ENCODE peak calls at places on chromosomes 12 and 14, in six cellular contexts. S, E, A, I, Z and X are unnamed samples.

GRCh38 chr12:56867216-56867615 is 67.0 kb downstream of the SDR9C7 start:
- DNase-seq in S (peak; percentile 22), E (no peak), A (no peak), I (no peak), Z (no peak), X (no peak)

GRCh38 chr14:56474419-56475022 is 105.1 kb upstream of the TMEM260 start:
- DNase-seq in S (peak; percentile 75), E (peak; percentile 23), A (peak; percentile 74), I (no peak), Z (no peak), X (no peak)

GRCh38 chr14:96167224-96168148 is 37.2 kb upstream of the BDKRB2 start:
- DNase-seq in S (no peak), E (no peak), A (no peak), I (peak; percentile 32), Z (no peak), X (peak; percentile 84)

GRCh38 chr14:52106853-52107252 is 38.0 kb upstream of the NID2 start:
- DNase-seq in S (no peak), E (no peak), A (no peak), I (no peak), Z (no peak), X (no peak)

GRCh38 chr12:51371295-51371953 is 19.8 kb downstream of the GALNT6 start:
- DNase-seq in S (peak; percentile 46), E (peak; percentile 71), A (peak; percentile 56), I (no peak), Z (peak; percentile 82), X (no peak)

GRCh38 chr14:59107819-59108218 is 80.6 kb upstream of the DAAM1 start:
- DNase-seq in S (no peak), E (no peak), A (no peak), I (no peak), Z (no peak), X (no peak)

GRCh38 chr14:75832621-75833297 is 149.0 kb downstream of the TGFB3 start:
- DNase-seq in S (no peak), E (no peak), A (no peak), I (no peak), Z (peak; percentile 19), X (no peak)

GRCh38 chr14:71478542-71478941 is 453.7 kb upstream of the RGS6 start:
- DNase-seq in S (no peak), E (no peak), A (no peak), I (no peak), Z (no peak), X (no peak)

GRCh38 chr14:77746064-77746463 is 14.9 kb downstream of the SNW1 start:
- DNase-seq in S (no peak), E (no peak), A (no peak), I (no peak), Z (no peak), X (no peak)

GRCh38 chr14:90384543-90384911 is 12.3 kb upstream of the CALM1 start:
- DNase-seq in S (no peak), E (no peak), A (no peak), I (no peak), Z (no peak), X (no peak)

GRCh38 chr14:37819155-37820015 is 224.0 kb downstream of the TTC6 start:
- DNase-seq in S (peak; percentile 17), E (no peak), A (no peak), I (no peak), Z (no peak), X (no peak)

GRCh38 chr14:73763396-73763795 is 49.2 kb upstream of the PNMA1 start:
- DNase-seq in S (no peak), E (no peak), A (no peak), I (no peak), Z (no peak), X (no peak)
- H3K4me1 ChIP-seq in S (peaks cover 16% of the 10 kb centered on the region), E (peaks cover 32% of the 10 kb centered on the region), A (peaks cover 19% of the 10 kb centered on the region), I (peaks cover 82% of the 10 kb centered on the region), Z (peaks cover 38% of the 10 kb centered on the region), X (peaks cover 84% of the 10 kb centered on the region)

GRCh38 chr12:33609910-33610309 is 170.3 kb upstream of the SYT10 start:
- DNase-seq in S (no peak), E (no peak), A (no peak), I (no peak), Z (no peak), X (no peak)

GRCh38 chr12:33605776-33606175 is 166.2 kb upstream of the SYT10 start:
- DNase-seq in S (peak; percentile 60), E (no peak), A (peak; percentile 32), I (no peak), Z (no peak), X (no peak)
- TF ChIP-seq CTCF in S (peak; percentile 63), E (no peak), A (peak; percentile 28), I (no peak), Z (no peak), X (no peak)

DNA sequence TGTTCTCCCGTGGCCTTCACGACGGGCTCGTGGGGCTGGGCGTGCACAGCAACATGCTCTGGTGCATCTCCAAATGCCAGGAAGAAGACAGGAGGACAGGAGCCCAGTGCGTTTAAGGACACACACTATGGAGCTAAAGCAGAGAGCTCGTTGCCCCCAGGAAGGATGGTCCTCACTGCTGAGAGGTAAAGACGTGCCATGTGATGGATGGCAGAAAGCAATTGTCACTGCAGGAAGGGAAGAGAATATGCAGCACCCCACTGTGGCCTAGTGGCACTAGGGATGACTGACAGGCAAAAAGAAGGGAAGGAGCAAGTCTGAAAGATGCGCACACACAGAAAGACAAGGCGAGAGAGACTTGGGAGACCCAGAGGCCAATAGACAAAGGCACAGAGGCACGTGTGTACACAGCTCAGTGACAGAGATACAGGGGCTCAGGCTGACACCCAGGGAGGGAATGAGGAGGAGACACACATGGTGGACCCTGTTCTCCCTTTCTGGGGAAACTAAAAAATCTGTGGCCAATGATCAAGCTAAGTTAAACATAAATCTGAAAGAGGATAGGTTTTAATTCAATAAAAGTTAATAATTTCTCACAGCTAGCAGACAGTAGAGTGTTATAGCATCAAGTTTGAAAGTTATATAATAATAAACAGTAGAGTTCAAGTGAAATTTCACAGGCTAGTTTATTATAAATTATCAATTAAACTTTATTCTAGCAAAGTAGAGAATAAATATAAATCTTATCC is 78.8 kb downstream of the CRACR2A start:
- DNase-seq in S (no peak), E (no peak), A (no peak), I (no peak), Z (no peak), X (peak; percentile 77)
- H3K4me3 ChIP-seq in S (no peak overlapping the region), E (no peak overlapping the region), A (no peak overlapping the region), I (no peak overlapping the region), Z (no peak overlapping the region), X (no peak overlapping the region)

GRCh38 chr14:30991408-30991807 is 34.0 kb upstream of the AP4S1 start:
- DNase-seq in S (no peak), E (no peak), A (no peak), I (no peak), Z (no peak), X (no peak)
- H3K4me1 ChIP-seq in S (peaks cover 33% of the 10 kb centered on the region), E (peaks cover 48% of the 10 kb centered on the region), A (peaks cover 35% of the 10 kb centered on the region), I (peaks cover 30% of the 10 kb centered on the region), Z (peaks cover 14% of the 10 kb centered on the region), X (peaks cover 42% of the 10 kb centered on the region)

GRCh38 chr12:101108130-101108529 is 101.9 kb downstream of the SLC5A8 start:
- DNase-seq in S (peak; percentile 45), E (peak; percentile 7), A (no peak), I (no peak), Z (no peak), X (no peak)
- TF ChIP-seq CTCF in S (peak; percentile 42), E (peak; percentile 36), A (peak; percentile 16), I (no peak), Z (no peak), X (no peak)

DNA sequence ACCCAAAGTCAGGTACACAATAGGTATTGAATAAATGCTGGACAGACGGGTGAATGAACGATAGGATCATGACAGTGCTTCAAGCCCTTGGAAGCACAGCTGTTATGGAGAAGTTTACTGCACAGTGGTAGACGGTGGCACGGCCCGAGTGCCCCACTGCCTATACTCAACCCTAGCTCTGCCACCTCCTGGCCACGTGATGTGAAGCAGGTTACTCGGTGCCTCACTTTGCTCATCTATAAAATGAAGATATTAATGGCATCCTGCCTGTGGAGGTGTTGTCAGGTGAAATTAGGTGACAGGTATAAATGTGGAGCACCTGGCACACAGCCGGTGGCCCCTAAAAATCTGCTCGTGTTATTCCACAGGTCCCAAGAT is 5.8 kb downstream of the ASB2 start:
- DNase-seq in S (peak; percentile 46), E (peak; percentile 33), A (peak; percentile 15), I (no peak), Z (no peak), X (no peak)
- H3K4me3 ChIP-seq in S (no peak overlapping the region), E (no peak overlapping the region), A (no peak overlapping the region), I (peak overlapping the region; percentile 31), Z (no peak overlapping the region), X (peak overlapping the region; percentile 3)

DNA sequence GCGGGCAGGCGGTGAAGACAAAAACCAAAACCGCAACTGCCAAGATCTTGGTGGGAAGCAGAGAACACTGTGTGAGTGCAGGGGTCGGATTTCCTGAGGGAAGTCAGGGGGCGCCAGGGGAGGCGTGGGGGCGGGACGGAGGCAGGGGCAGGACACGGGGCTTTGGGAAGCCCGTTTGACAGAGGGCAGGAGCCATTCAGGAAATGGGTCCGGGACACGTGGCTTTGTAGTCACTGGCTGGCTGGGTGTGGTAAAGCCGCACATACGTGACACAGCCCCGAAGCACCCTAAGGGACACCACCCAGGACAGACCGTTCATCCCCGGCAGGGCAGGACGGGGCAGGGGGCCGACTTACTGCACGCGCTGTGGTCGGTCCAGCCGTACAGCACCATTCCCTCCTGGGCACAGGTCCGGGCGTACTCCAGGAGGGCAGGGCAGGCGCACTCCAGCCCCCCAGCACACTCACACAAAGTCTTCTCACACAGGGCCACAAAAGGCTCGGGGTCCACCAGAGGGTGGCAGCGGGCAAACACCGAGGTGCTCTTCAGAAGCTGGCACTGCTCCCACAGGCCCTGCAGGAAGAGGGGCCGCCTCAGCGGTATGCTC is 49.4 kb downstream of the VWF start:
- DNase-seq in S (peak; percentile 52), E (no peak), A (no peak), I (no peak), Z (no peak), X (no peak)
- H3K4me1 ChIP-seq in S (peaks cover 4% of the 10 kb centered on the region), E (peaks cover 14% of the 10 kb centered on the region), A (peaks cover 3% of the 10 kb centered on the region), I (peaks cover 54% of the 10 kb centered on the region), Z (no peaks in the 10 kb centered on the region), X (peaks cover 61% of the 10 kb centered on the region)